ENCODE peak calls at places on chromosomes 1 and 21, in five cellular contexts. P is brain microvascular endothelial cell, F is left ventricle myocardium inferior, T is psoas muscle, K is GM23248. D is an unnamed sample. For H3K27me3, the result is how much of the 10 kb centered on the place peaks cover.

GRCh38 chr1:12556368-12556930 is 61.6 kb downstream of the DHRS3 start:
- DNase-seq in P (peak), F (peak), T (peak), K (peak), D (peak)

GRCh38 chr1:192633533-192634258 is 2.3 kb upstream of the RGS13 start:
- DNase-seq in P (peak), F (no peak), T (no peak), K (no peak), D (no peak)

GRCh38 chr1:167794043-167794442 is 72.3 kb downstream of the MPZL1 start:
- DNase-seq in P (no peak), F (no peak), T (no peak), K (peak), D (no peak)

GRCh38 chr1:109319114-109319513 is 12.3 kb upstream of the MYBPHL start:
- DNase-seq in P (no peak), F (no peak), T (no peak), K (no peak), D (no peak)

GRCh38 chr1:24964811-24965570 is 34.9 kb upstream of the RUNX3 start:
- DNase-seq in P (peak), F (no peak), T (peak), K (no peak), D (no peak)

GRCh38 chr1:151960780-151961513 is 32.7 kb downstream of the S100A10 start:
- DNase-seq in P (no peak), F (no peak), T (no peak), K (no peak), D (no peak)

GRCh38 chr1:117188268-117189108 is 22.2 kb downstream of the VTCN1 start:
- DNase-seq in P (no peak), F (no peak), T (no peak), K (peak), D (no peak)

GRCh38 chr1:24055681-24056080 is 56.3 kb downstream of the MYOM3 start:
- DNase-seq in P (no peak), F (no peak), T (no peak), K (no peak), D (no peak)

GRCh38 chr1:41432481-41433280 is 51.8 kb downstream of the EDN2 start:
- DNase-seq in P (peak), F (peak), T (peak), K (peak), D (peak)
- H3K27ac ChIP-seq in P (no peak), F (peak), T (peak), K (peak), D (peak)

DNA sequence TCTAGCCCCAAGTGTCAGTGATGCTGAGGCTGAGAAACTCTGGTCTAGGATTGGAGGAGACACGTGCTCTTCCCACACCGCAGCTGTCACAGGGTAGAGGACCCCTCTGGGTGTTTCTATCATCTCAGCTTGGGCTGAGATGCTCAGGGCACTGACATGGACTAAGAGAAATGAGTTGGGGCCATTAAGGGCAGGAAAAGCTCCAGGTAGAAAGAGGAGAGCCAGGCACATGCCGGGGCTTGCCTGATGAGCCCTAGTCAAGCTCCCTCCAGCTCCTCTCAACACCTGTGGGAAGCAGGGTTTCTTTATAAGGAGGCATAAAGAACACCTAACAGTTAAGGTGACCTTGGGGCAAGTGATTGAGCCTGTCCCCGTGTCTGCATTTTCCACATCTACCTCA is 17.3 kb downstream of the ABCA4 start:
- DNase-seq in P (no peak), F (no peak), T (no peak), K (no peak), D (no peak)
- H3K27me3 ChIP-seq in P (under half), F (under half), T (under half), K (under half), D (under half)

GRCh38 chr1:1034438-1034759 is 14.5 kb downstream of the AGRN start:
- DNase-seq in P (no peak), F (no peak), T (no peak), K (peak), D (no peak)

GRCh38 chr1:1033731-1034437 is 14.0 kb downstream of the AGRN start:
- DNase-seq in P (no peak), F (no peak), T (no peak), K (no peak), D (no peak)

GRCh38 chr1:1033009-1033587 is 13.2 kb downstream of the AGRN start:
- DNase-seq in P (peak), F (peak), T (peak), K (peak), D (peak)

GRCh38 chr1:1031659-1032245 is 11.8 kb downstream of the AGRN start:
- DNase-seq in P (no peak), F (no peak), T (no peak), K (no peak), D (no peak)

GRCh38 chr1:1032428-1032827 is 12.5 kb downstream of the AGRN start:
- DNase-seq in P (no peak), F (no peak), T (no peak), K (no peak), D (no peak)
- H3K4me3 ChIP-seq in P (no peak), F (peak), T (peak), K (no peak), D (no peak)

DNA sequence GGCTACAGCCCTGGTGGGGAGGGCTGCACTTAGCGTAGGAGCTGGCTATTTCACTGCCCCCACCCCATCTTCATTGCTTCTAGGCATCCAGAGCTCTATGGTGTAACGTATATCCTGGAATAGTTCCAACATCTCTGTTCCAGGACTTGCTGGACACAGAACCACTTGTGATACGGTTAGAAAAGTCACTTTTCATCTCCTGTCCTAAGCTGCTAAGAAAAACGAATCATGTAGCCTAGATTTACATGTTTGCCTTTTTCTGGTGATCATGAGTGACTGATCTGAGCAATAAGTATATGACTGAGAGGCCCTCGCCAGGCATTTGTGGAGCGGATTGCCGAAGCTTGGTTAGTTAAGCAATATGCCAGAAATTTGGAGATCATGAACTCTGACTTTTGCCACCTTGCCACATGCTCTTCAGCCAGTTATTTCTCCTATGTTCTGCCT is 41.0 kb upstream of the SRP9 start:
- DNase-seq in P (no peak), F (no peak), T (no peak), K (peak), D (no peak)
- H3K27ac ChIP-seq in P (peak), F (peak), T (peak), K (peak), D (no peak)

GRCh38 chr1:224513383-224513782 is 78.8 kb upstream of the WDR26 start:
- DNase-seq in P (no peak), F (no peak), T (no peak), K (no peak), D (no peak)
- H3K27me3 ChIP-seq in P (under half), F (under half), T (under half), K (under half), D (under half)

GRCh38 chr1:159828916-159829634 is 2.4 kb downstream of the SLAMF8 start:
- DNase-seq in P (no peak), F (peak), T (peak), K (no peak), D (peak)
- H3K4me3 ChIP-seq in P (no peak), F (no peak), T (no peak), K (no peak), D (no peak)

GRCh38 chr1:21680381-21680780 is 11.2 kb upstream of the RAP1GAP start:
- DNase-seq in P (no peak), F (no peak), T (no peak), K (no peak), D (no peak)
- H3K27ac ChIP-seq in P (no peak), F (no peak), T (no peak), K (no peak), D (no peak)

GRCh38 chr21:41769521-41769920 is 2.7 kb upstream of the RIPK4 start:
- DNase-seq in P (no peak), F (no peak), T (no peak), K (no peak), D (no peak)

GRCh38 chr21:41770901-41771624 is 4.2 kb upstream of the RIPK4 start:
- DNase-seq in P (no peak), F (no peak), T (no peak), K (no peak), D (no peak)

GRCh38 chr21:41772351-41773080 is 5.7 kb upstream of the RIPK4 start:
- DNase-seq in P (no peak), F (no peak), T (no peak), K (no peak), D (no peak)

GRCh38 chr21:41769933-41770332 is 3.1 kb upstream of the RIPK4 start:
- DNase-seq in P (no peak), F (no peak), T (no peak), K (no peak), D (no peak)

DNA sequence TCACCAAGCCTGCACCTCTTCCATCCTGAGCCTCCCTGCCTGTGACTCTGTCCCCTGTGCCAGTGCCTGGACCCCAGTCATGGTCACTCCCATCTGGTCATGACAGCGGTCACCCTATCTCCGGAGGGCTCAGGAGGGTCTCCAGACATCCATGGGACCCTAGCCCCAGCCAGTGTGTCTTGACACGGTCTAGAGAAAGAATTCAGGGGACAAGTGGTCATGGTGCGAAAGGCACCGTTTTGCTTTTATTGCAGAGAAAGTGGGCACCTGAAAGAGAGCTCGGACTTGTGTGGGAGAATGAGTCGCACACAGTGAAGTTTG is 4.7 kb upstream of the RIPK4 start:
- DNase-seq in P (no peak), F (no peak), T (no peak), K (no peak), D (no peak)
- H3K27me3 ChIP-seq in P (under half), F (half or more), T (under half), K (under half), D (under half)

GRCh38 chr1:173436831-173437428 is 40.2 kb upstream of the PRDX6 start:
- DNase-seq in P (no peak), F (no peak), T (no peak), K (no peak), D (no peak)

GRCh38 chr1:173433927-173434326 is 43.2 kb upstream of the PRDX6 start:
- DNase-seq in P (no peak), F (no peak), T (no peak), K (no peak), D (no peak)

GRCh38 chr1:173440430-173440829 is 36.7 kb upstream of the PRDX6 start:
- DNase-seq in P (no peak), F (no peak), T (no peak), K (no peak), D (no peak)

GRCh38 chr1:173438655-173439054 is 38.5 kb upstream of the PRDX6 start:
- DNase-seq in P (no peak), F (no peak), T (no peak), K (no peak), D (no peak)
- H3K4me3 ChIP-seq in P (no peak), F (no peak), T (no peak), K (no peak), D (no peak)

D was measured in lung.